ENCODE peak calls at places on chromosomes 12 and 14, in six cellular contexts. F is keratinocyte, W is Peyer's patch, O is A549, T is dorsolateral prefrontal cortex, K is PC-9. R is an unnamed sample.

GRCh38 chr12:52182456-52182855 is 9.4 kb downstream of the KRT80 start:
- DNase-seq in T (no peak), F (no peak), W (no peak), K (no peak), O (no peak), R (no peak)

GRCh38 chr12:105968025-105968424 is 170.7 kb downstream of the NUAK1 start:
- DNase-seq in W (no peak), O (no peak), K (no peak), F (no peak), T (no peak), R (no peak)

GRCh38 chr12:95648990-95649791 is 97.9 kb upstream of the USP44 start:
- DNase-seq in O (peak), F (peak), W (no peak), T (no peak), K (peak), R (no peak)

GRCh38 chr14:24432259-24433131 is 2.7 kb downstream of the KHNYN start:
- DNase-seq in T (no peak), F (no peak), O (no peak), W (no peak), K (no peak), R (no peak)

GRCh38 chr12:64103821-64104220 is 118.3 kb downstream of the KICS2 start:
- DNase-seq in F (no peak), K (no peak), W (no peak), O (no peak), T (no peak), R (no peak)

GRCh38 chr12:52865090-52865944 is 16.5 kb upstream of the KRT78 start:
- DNase-seq in W (peak), O (peak), F (no peak), T (peak), K (peak), R (peak)

GRCh38 chr12:1845427-1845826 is 25.1 kb downstream of the LRTM2 start:
- DNase-seq in K (no peak), O (no peak), F (no peak), W (no peak), T (no peak), R (peak)

GRCh38 chr12:95908573-95908972 is 33.8 kb downstream of the CCDC38 start:
- DNase-seq in F (no peak), T (no peak), K (no peak), W (no peak), O (no peak), R (no peak)

GRCh38 chr12:74776378-74776777 is 238.7 kb downstream of the ATXN7L3B start:
- DNase-seq in T (no peak), W (no peak), K (no peak), F (no peak), O (no peak), R (no peak)

GRCh38 chr14:72543325-72543724 is 350.6 kb downstream of the DPF3 start:
- DNase-seq in O (no peak), F (no peak), W (no peak), K (no peak), T (no peak), R (no peak)

GRCh38 chr12:24853588-24853987 is 95.3 kb downstream of the BCAT1 start:
- DNase-seq in W (no peak), O (no peak), K (peak), F (peak), T (no peak), R (no peak)

GRCh38 chr12:119274636-119275065 is 59.9 kb upstream of the CCDC60 start:
- DNase-seq in K (no peak), T (no peak), O (no peak), W (no peak), F (no peak), R (no peak)

GRCh38 chr12:97177482-97177881 is 270.4 kb downstream of the NEDD1 start:
- DNase-seq in F (no peak), K (no peak), W (no peak), O (no peak), T (no peak), R (no peak)

GRCh38 chr12:31599053-31599452 is 8.1 kb upstream of the DENND5B start:
- DNase-seq in F (no peak), T (no peak), K (no peak), W (peak), O (no peak), R (no peak)

GRCh38 chr12:31600764-31601163 is 9.8 kb upstream of the DENND5B start:
- DNase-seq in K (no peak), O (no peak), W (no peak), T (no peak), F (no peak), R (no peak)

GRCh38 chr12:31597066-31597465 is 6.1 kb upstream of the DENND5B start:
- DNase-seq in W (no peak), K (no peak), O (no peak), F (no peak), T (no peak), R (no peak)

GRCh38 chr12:31603546-31604009 is 12.6 kb upstream of the DENND5B start:
- DNase-seq in O (no peak), W (peak), T (no peak), F (no peak), K (no peak), R (no peak)

DNA sequence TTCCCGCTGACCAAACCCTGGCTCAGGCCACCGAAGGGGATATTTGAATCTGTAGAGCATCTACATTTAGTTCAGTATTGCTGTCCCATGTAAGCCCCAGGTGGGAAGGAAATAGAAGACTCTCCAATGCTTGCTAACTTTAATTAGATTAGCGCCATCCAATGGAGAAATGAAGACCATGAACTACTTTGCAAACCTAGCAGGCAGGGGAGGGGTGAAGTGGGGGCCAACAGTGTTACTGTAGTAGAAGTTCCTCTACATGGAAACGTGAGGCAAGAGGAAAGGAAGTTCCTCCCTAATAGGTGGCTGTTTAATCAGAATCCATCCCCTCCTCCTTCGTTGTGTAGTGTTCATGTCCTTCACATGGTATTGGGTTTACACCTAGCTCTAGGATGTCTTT is 9.3 kb upstream of the DENND5B start:
- DNase-seq in W (no peak), K (no peak), F (no peak), T (no peak), O (peak), R (no peak)
- TF ChIP-seq CTCF in W (no peak), K (no peak), F (no peak), T (no peak), O (no peak), R (no peak)

GRCh38 chr14:75297417-75298040 is 18.9 kb downstream of the FOS start:
- DNase-seq in W (no peak), T (no peak), F (no peak), K (no peak), O (no peak), R (peak)
- H3K4me3 ChIP-seq in W (no peak), T (no peak), F (no peak), K (no peak), O (no peak), R (no peak)

DNA sequence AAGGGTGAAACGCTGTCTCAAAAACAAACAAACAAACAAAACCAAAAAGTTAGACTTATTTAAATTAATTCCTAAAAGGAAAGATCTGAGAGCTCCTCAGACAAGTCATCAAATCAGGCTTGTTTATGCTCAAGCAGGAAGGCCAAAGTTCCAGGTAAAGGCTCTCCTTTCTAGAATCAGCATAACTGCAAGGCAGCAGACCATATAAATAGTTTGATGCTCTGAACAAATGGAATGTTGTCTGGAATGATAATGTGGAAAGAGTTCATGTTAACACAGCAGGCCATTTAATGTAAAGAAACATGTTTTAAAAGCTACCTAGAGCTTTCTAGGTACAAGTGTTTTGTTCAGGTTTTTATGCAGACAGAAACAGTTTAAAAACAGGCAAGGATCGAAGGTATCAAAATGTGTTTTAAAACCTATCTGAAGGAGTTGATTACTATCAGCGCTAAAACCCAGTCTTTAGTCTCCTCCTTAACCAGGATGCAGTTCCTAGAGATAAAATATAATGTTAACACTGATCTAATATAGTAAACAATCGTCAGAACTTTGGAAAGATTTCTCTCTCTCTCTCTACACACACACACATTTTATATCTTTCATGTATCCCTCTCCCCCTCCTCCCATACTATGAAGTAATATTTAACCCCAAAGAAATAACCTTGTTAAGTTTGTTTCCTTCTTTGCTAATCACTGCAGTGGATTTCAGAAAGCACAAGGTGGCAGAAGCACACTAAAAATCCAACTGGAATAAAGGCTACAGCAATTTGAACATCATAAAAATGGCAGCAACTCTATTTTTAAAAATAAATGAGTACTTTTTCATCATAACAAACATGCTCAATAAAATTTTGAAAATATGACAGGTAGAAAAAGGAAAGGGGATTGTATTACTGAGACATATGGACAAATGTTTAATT is 135.5 kb downstream of the PAWR start:
- DNase-seq in O (peak), T (no peak), F (no peak), W (no peak), K (peak), R (no peak)
- TF ChIP-seq CTCF in O (peak), T (peak), F (peak), W (peak), K (peak), R (peak)

DNA sequence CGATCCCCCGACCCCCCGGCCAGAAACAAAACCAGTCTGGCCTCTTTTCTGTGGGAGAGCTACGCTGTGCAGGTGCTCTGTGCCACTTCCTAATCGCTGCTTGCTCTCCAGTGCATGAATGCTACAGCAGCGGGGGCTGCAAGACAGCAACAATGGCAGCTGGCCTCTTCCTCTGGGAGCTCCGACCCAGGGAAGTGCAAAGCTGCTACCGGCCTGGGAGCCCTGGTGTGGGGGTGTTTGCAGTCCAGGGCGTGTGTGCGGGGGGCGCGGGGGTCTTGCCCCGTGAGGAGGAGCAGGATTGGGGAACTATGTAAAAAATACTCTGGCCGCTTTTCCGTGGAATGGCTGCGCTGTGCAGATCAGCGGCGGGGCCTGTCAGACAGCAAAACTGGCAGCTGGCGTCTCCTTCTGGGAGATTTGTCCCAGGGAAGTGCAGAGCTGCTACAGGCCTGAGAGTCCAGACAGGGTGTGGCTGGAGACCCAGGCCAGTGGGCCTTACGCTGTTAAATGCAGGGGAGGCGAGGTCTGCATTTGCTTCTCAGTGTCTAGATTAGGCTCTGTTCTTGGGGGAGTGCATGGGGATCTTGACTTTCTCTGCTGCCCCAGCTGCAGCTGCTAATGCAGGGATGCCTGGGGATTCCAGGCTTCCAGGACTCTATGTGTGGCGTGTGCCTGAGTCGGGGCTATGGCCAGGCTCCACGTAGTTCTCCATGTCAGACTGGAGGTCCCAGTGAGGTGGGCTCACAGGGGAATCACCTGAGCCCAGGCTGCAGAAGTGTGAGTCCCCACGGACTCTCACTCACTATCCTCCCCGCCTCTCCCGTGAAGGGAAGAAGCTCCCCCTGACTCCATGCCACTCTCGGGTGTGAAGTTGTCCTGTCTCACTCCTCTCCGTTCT is 344.5 kb downstream of the AEBP2 start:
- DNase-seq in K (no peak), T (no peak), W (no peak), F (no peak), O (no peak), R (no peak)
- H3K4me3 ChIP-seq in K (no peak), T (no peak), W (no peak), F (no peak), O (no peak), R (no peak)

DNA sequence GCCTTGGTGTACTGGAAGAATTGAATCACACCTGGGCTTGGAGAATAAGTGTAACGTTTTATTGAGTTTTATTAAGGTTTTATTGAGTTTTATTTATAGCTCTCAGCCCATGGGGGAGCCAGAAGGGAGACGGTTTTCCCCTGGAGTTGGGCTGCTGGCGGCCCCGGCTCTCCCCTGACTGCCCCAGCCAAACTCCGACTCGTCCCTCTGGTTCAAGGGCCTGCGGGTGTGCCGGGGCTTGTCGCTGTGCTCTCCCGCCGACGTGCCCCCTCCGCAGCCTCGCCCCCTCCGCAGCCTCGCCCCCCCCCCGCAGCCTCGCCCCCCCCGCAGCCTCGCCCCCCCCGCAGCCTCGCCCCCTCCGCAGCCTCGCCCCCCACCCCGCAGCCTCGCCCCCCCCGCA is 326.1 kb upstream of the RTL1 start:
- DNase-seq in W (no peak), T (no peak), F (no peak), K (no peak), O (no peak), R (no peak)
- TF ChIP-seq CTCF in W (no peak), T (no peak), F (no peak), K (no peak), O (no peak), R (no peak)

GRCh38 chr12:644293-644639 is 19.0 kb downstream of the NINJ2 start:
- DNase-seq in T (no peak), W (no peak), K (no peak), F (no peak), O (no peak), R (no peak)
- H3K4me3 ChIP-seq in T (no peak), W (no peak), K (peak), F (no peak), O (no peak), R (peak)

GRCh38 chr12:121652767-121653497 is 16.5 kb downstream of the MORN3 start:
- DNase-seq in T (no peak), K (no peak), O (no peak), W (no peak), F (no peak), R (no peak)
- TF ChIP-seq CTCF in T (no peak), K (no peak), O (no peak), W (no peak), F (no peak), R (no peak)

DNA sequence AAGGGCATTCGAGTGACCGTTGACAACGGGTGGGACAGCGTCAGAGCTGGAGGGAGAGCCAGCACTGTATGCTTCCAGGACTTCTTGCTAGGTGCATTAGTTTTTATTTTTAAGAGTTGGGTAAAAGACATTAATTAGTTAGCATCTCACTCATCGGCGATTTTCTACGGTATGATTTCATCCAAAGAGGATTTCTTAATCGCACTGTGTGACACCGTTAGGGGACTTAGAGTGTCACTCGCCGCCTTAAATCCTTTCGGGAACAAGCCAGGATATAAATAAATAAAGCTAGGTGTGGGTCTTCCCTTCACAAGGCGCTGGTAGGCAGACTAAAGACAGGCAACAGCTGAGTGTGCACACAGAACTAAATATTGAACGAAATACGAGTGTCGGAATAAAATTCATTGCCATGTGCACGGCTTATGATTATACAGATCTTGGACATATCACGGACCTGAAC is 869 bp upstream of the NOVA1 start:
- DNase-seq in K (no peak), F (no peak), T (no peak), O (peak), W (no peak), R (no peak)
- H3K4me3 ChIP-seq in K (peak), F (no peak), T (peak), O (peak), W (peak), R (peak)

GRCh38 chr14:63855272-63855671 is 2.5 kb downstream of the SYNE2 start:
- DNase-seq in O (no peak), K (no peak), W (no peak), F (no peak), T (no peak), R (no peak)

GRCh38 chr14:63854330-63854729 is 1.5 kb downstream of the SYNE2 start:
- DNase-seq in K (no peak), O (no peak), T (no peak), F (no peak), W (no peak), R (no peak)

GRCh38 chr14:63862163-63862562 is 9.4 kb downstream of the SYNE2 start:
- DNase-seq in F (no peak), W (no peak), O (no peak), T (no peak), K (no peak), R (no peak)

GRCh38 chr14:63857467-63858030 is 4.7 kb downstream of the SYNE2 start:
- DNase-seq in W (no peak), O (no peak), K (peak), F (no peak), T (no peak), R (no peak)

DNA sequence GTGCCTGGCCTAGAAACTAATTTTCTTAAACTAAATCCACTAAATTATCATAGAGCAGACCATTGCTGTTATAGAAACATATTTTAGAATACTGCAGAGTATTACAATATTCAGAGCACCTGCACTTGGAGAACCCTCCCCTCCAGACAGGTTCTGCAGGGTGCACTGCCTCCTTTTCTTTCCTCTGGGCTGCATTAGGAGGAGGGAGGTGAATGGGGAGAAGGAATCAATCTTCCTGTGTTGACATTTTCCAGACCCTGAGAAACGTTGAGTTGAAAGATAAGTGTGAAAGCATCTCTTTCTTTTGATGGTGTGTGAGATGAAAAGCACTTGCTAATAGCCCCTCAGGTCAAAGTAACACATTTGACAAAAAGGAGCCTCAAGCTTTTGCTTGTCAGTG is 7.3 kb downstream of the SYNE2 start:
- DNase-seq in W (no peak), O (no peak), K (no peak), F (no peak), T (no peak), R (no peak)
- TF ChIP-seq CTCF in W (no peak), O (no peak), K (no peak), F (no peak), T (no peak), R (no peak)